ENCODE peak calls at places on chromosomes 11 and 22, in eight cellular contexts. M, X, O, H, W, T, R and K are unnamed samples.
A peak's percentile ranks its signal among the peaks of the same experiment; 100 is the strongest.

GRCh38 chr11:1077033-1077416 is 2.4 kb downstream of the MUC2 start:
- DNase-seq in M (no peak), X (no peak), O (no peak), H (no peak), W (no peak), T (no peak), R (no peak), K (no peak)

GRCh38 chr11:94934362-94934761 is 39.0 kb downstream of the CWC15 start:
- DNase-seq in M (no peak), X (peak; percentile 73), O (no peak), H (peak; percentile 58), W (peak; percentile 56), T (peak; percentile 32), R (no peak), K (no peak)

GRCh38 chr11:115652094-115652493 is 147.9 kb upstream of the CADM1 start:
- DNase-seq in M (no peak), X (no peak), O (no peak), H (no peak), W (no peak), T (no peak), R (no peak), K (no peak)

GRCh38 chr11:121446752-121447156 is 5.4 kb upstream of the SORL1 start:
- DNase-seq in M (no peak), X (peak; percentile 28), O (no peak), H (peak; percentile 53), W (peak; percentile 51), T (no peak), R (peak; percentile 86), K (peak; percentile 41)

GRCh38 chr11:441043-441417 is 781 bp downstream of the ANO9 start:
- DNase-seq in M (no peak), X (no peak), O (no peak), H (no peak), W (no peak), T (no peak), R (no peak), K (no peak)

GRCh38 chr11:12818333-12819015 is 144.3 kb downstream of the TEAD1 start:
- DNase-seq in M (no peak), X (peak; percentile 91), O (no peak), H (no peak), W (no peak), T (no peak), R (no peak), K (no peak)

GRCh38 chr22:17368727-17369552 is at the start of gene CECR2:
- DNase-seq in M (peak; percentile 34), X (no peak), O (peak; percentile 42), H (peak; percentile 85), W (peak; percentile 95), T (peak; percentile 78), R (peak; percentile 71), K (no peak)

GRCh38 chr22:39133871-39134270 is 18.6 kb downstream of the CBX7 start:
- DNase-seq in M (no peak), X (no peak), O (no peak), H (no peak), W (no peak), T (no peak), R (no peak), K (no peak)

GRCh38 chr11:86152006-86152862 is 83.3 kb upstream of the PICALM start:
- DNase-seq in M (no peak), X (peak; percentile 72), O (peak; percentile 15), H (no peak), W (no peak), T (no peak), R (no peak), K (peak; percentile 22)

GRCh38 chr11:134032501-134033091 is 36.3 kb upstream of the JAM3 start:
- DNase-seq in M (no peak), X (peak; percentile 74), O (no peak), H (no peak), W (no peak), T (no peak), R (no peak), K (no peak)

GRCh38 chr11:111540114-111540920 is at the start of gene LAYN:
- DNase-seq in M (no peak), X (peak; percentile 89), O (no peak), H (peak; percentile 81), W (peak; percentile 72), T (peak; percentile 73), R (no peak), K (no peak)

GRCh38 chr11:19116315-19116970 is 525 bp upstream of the ZDHHC13 start:
- DNase-seq in M (no peak), X (no peak), O (no peak), H (peak; percentile 20), W (peak; percentile 11), T (no peak), R (peak; percentile 3), K (no peak)
- H2AFZ ChIP-seq in M (peak overlapping the region; percentile 78), X (peak overlapping the region; percentile 92), O (peak overlapping the region; percentile 65), H (peak overlapping the region; percentile 89), W (peak overlapping the region; percentile 83), T (peak overlapping the region; percentile 62), R (peak overlapping the region; percentile 90), K (peak overlapping the region; percentile 91)

GRCh38 chr11:57601297-57601696 is 3.8 kb downstream of the SERPING1 start:
- DNase-seq in M (no peak), X (no peak), O (no peak), H (no peak), W (peak; percentile 34), T (no peak), R (no peak), K (no peak)
- TF ChIP-seq EZH2phosphoT487 in M (no peak), X (no peak), O (no peak), H (no peak), W (no peak), T (no peak), R (no peak), K (no peak)

GRCh38 chr11:118529584-118530175 is 1.3 kb upstream of the TMEM25 start:
- DNase-seq in M (no peak), X (no peak), O (no peak), H (peak; percentile 51), W (peak; percentile 29), T (no peak), R (no peak), K (no peak)
- H2AFZ ChIP-seq in M (no peak overlapping the region), X (no peak overlapping the region), O (no peak overlapping the region), H (no peak overlapping the region), W (no peak overlapping the region), T (peak overlapping the region; percentile 96), R (peak overlapping the region; percentile 86), K (peak overlapping the region; percentile 92)

DNA sequence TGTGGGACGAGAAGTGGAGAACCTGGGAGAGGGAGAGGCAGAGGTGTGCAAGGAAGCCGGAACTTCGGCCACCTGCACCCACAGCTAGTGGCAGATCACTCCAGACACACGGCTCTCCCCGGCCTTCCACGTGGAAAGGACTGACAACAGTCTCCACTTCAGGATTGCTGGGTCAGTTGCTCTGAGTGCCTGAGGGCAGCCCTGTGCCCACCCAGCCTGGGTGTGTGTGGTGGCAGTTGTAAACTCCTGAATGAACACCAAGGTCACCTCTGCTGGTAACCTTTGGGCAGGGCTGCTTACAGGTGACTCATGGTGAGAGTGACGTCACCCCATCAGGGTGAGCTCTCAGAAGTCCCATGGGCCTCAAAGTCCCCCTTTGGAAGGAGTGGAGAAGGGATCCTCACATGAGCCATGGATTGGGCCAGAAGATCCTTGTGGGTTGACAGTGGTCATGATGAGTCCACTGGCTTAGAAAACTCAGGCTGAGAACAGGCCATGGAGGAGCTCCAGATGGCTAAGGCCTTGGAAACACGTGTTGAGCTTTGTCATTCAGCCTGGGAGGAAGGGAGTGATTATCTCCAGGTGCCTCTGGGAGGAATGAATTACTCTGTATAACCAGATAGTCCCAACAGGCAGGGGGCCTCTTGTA is 71.3 kb downstream of the BCR start:
- DNase-seq in M (peak; percentile 12), X (peak; percentile 74), O (no peak), H (no peak), W (no peak), T (peak; percentile 70), R (no peak), K (peak; percentile 1)
- TF ChIP-seq EZH2phosphoT487 in M (no peak), X (no peak), O (no peak), H (no peak), W (no peak), T (no peak), R (no peak), K (no peak)

DNA sequence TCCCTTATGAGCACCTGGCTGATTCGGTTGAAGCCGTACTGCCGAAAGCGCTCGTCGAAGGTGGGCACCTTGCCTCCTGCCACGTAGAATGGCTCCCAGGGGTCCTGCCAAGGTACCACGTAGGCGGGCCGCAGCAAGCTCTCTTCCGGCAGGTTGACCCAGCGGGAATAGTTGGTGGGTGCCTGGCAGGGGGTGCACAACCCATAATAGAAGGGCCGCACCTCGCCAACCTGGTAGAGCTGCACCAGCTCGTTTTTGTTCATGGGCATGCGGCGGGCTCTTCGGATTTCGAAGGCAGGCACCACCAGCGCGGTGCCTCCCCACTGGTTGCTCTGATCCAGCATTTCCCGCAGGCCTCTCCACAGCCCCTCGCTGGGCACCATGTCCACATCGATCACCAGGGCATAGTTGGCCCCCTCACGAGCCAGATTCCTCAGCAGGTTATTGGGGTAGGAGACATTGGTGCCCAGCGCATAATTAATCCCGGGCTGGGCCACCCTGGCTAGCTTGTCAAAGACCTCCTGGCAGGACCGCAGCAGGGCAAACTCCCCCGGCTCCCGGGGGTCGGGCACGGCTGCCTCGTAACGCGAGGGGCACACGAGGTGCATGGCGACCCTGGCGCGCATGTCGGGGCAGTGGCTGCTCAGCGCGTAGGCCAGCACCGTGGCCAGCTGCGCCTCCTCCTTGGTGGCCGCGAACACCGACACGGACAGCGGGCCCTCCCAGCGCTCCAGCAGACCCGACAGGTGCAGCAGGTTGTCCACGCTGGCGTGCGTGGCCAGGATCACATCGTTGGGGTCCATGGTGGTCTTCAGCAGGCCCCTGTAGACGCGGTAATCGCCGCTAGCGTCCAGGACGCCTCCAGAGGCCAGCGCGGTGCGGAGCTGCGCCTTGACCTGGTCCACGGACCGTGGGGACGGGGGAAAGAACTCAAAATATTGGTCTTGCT is 679 bp downstream of the B4GAT1 start:
- DNase-seq in M (no peak), X (peak; percentile 51), O (no peak), H (no peak), W (peak; percentile 41), T (peak; percentile 41), R (no peak), K (no peak)
- H2AFZ ChIP-seq in M (no peak overlapping the region), X (peak overlapping the region; percentile 93), O (peak overlapping the region; percentile 96), H (peak overlapping the region; percentile 99), W (peak overlapping the region; percentile 99), T (peak overlapping the region; percentile 95), R (peak overlapping the region; percentile 76), K (peak overlapping the region; percentile 98)

DNA sequence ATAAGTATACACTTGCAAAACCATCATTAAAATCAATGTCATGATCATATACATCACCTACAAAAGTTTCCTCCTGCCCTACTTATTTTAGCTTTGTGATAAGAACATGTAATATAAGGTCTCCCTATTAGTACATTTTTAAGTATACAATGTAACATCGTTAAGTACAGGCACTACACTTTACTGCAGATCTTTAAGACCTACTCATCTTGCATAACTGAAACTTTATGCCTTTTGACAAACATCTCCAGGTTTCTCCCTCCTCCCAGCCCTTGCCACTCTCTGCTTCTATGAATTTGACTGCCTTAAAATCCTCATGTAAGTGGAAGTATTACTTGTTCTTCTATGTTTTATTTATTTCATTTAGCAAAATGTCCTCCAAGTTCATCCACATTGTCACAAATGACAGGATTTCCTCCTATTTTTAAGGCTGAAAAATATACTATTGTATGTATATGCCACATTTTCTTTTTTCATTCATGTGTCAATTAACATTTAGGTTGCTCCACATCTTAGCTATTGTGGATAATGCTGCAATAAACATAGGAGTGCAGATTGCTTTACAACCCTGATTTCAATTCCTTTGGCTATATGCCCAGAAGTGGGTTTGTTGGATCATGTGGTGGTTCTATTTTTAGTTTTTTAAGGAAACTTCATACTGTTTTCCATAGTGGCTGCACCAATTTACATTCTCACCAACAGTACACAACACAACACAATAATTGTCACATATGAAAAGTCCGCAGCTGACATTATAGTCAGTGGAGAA is 471.1 kb upstream of the ANO3 start:
- DNase-seq in M (no peak), X (peak; percentile 1), O (no peak), H (no peak), W (no peak), T (peak; percentile 38), R (no peak), K (no peak)
- TF ChIP-seq EZH2phosphoT487 in M (no peak), X (no peak), O (no peak), H (no peak), W (no peak), T (no peak), R (no peak), K (no peak)

GRCh38 chr11:68749501-68750196 is 1.7 kb downstream of the TESMIN start:
- DNase-seq in M (no peak), X (peak; percentile 23), O (no peak), H (peak; percentile 50), W (peak; percentile 56), T (no peak), R (no peak), K (no peak)
- H2AFZ ChIP-seq in M (no peak overlapping the region), X (no peak overlapping the region), O (no peak overlapping the region), H (no peak overlapping the region), W (peak overlapping the region; percentile 93), T (no peak overlapping the region), R (no peak overlapping the region), K (no peak overlapping the region)